ENCODE peak calls at places on chromosomes 11 and 22, in four cellular contexts. One of them, this sample, is unnamed.

GRCh38 chr11:47051217-47051616 is 114.7 kb downstream of the CSTPP1 start:
- DNase-seq in fibroblast of mammary gland: peak; percentile 63
- DNase-seq in C1 segment of cervical spinal cord: no peak
- DNase-seq in NCI-H82: no peak
- DNase-seq in this sample: no peak

GRCh38 chr11:75577198-75577597 is 15.1 kb downstream of the SERPINH1 start:
- DNase-seq in fibroblast of mammary gland: peak; percentile 44
- DNase-seq in C1 segment of cervical spinal cord: no peak
- DNase-seq in NCI-H82: peak; percentile 51
- DNase-seq in this sample: peak; percentile 62

GRCh38 chr22:22751043-22751603 is 106.7 kb downstream of the GGTLC2 start:
- DNase-seq in fibroblast of mammary gland: no peak
- DNase-seq in C1 segment of cervical spinal cord: no peak
- DNase-seq in NCI-H82: no peak
- DNase-seq in this sample: no peak

GRCh38 chr22:44575344-44576268 is 77.6 kb upstream of the RTL6 start:
- DNase-seq in fibroblast of mammary gland: no peak
- DNase-seq in C1 segment of cervical spinal cord: no peak
- DNase-seq in NCI-H82: no peak
- DNase-seq in this sample: peak; percentile 4

GRCh38 chr11:73866095-73866579 is 10.5 kb downstream of the COA4 start:
- DNase-seq in fibroblast of mammary gland: peak; percentile 93
- DNase-seq in C1 segment of cervical spinal cord: no peak
- DNase-seq in NCI-H82: no peak
- DNase-seq in this sample: no peak

GRCh38 chr11:46521947-46522681 is 71.7 kb downstream of the AMBRA1 start:
- DNase-seq in fibroblast of mammary gland: peak; percentile 57
- DNase-seq in C1 segment of cervical spinal cord: no peak
- DNase-seq in NCI-H82: no peak
- DNase-seq in this sample: no peak

GRCh38 chr11:36997656-36998055 is 399.6 kb upstream of the RAG2 start:
- DNase-seq in fibroblast of mammary gland: no peak
- DNase-seq in C1 segment of cervical spinal cord: no peak
- DNase-seq in NCI-H82: no peak
- DNase-seq in this sample: no peak

GRCh38 chr11:111846640-111847039 is 24.7 kb downstream of the ALG9 start:
- DNase-seq in fibroblast of mammary gland: peak; percentile 82
- DNase-seq in C1 segment of cervical spinal cord: no peak
- DNase-seq in NCI-H82: no peak
- DNase-seq in this sample: no peak

GRCh38 chr11:106706355-106706754 is 311.9 kb downstream of the GUCY1A2 start:
- DNase-seq in fibroblast of mammary gland: peak; percentile 69
- DNase-seq in C1 segment of cervical spinal cord: no peak
- DNase-seq in NCI-H82: no peak
- DNase-seq in this sample: no peak

GRCh38 chr11:130159657-130160459 is at the start of gene ST14:
- DNase-seq in fibroblast of mammary gland: no peak
- DNase-seq in C1 segment of cervical spinal cord: no peak
- DNase-seq in NCI-H82: no peak
- DNase-seq in this sample: no peak

GRCh38 chr11:1864831-1865665 is 12.2 kb downstream of the LSP1 start:
- DNase-seq in fibroblast of mammary gland: no peak
- DNase-seq in C1 segment of cervical spinal cord: no peak
- DNase-seq in NCI-H82: no peak
- DNase-seq in this sample: no peak

This sample was measured in WERI-Rb-1.